ENCODE peak calls at places on chromosomes 13 and 19, in six cellular contexts. B is Panc1, L is foreskin keratinocyte, K is transverse colon, N is A673, T is ascending aorta. J is an unnamed sample. For H3K4me1, the result is how much of the 10 kb centered on the place peaks cover.

GRCh38 chr19:5216141-5216847 is 124.3 kb downstream of the PTPRS start:
- DNase-seq in B (no peak), L (no peak), K (no peak), N (no peak), T (no peak), J (no peak)

GRCh38 chr13:51585696-51586095 is 1.4 kb downstream of the WDFY2 start:
- DNase-seq in B (no peak), L (peak), K (no peak), N (peak), T (no peak), J (no peak)

GRCh38 chr19:16051254-16052025 is 24.9 kb upstream of the TPM4 start:
- DNase-seq in B (no peak), L (no peak), K (no peak), N (peak), T (no peak), J (peak)

GRCh38 chr13:99980201-99981114 is 1.1 kb upstream of the ZIC2 start:
- DNase-seq in B (no peak), L (no peak), K (peak), N (peak), T (peak), J (peak)

GRCh38 chr13:59659981-59660380 is 503.7 kb downstream of the DIAPH3 start:
- DNase-seq in B (no peak), L (no peak), K (no peak), N (no peak), T (no peak), J (no peak)

GRCh38 chr19:55591555-55591954 is 7.8 kb downstream of the FIZ1 start:
- DNase-seq in B (no peak), L (no peak), K (no peak), N (no peak), T (no peak), J (no peak)

GRCh38 chr19:46413262-46414031 is at the start of gene CCDC8:
- DNase-seq in B (no peak), L (peak), K (peak), N (peak), T (peak), J (no peak)

GRCh38 chr13:34748078-34748477 is 194.0 kb upstream of the NBEA start:
- DNase-seq in B (no peak), L (no peak), K (peak), N (no peak), T (peak), J (no peak)

GRCh38 chr19:53372196-53372595 is 6.7 kb downstream of the ZNF525 start:
- DNase-seq in B (no peak), L (no peak), K (no peak), N (no peak), T (no peak), J (no peak)

GRCh38 chr13:45238945-45239795 is 38.3 kb upstream of the KCTD4 start:
- DNase-seq in B (no peak), L (peak), K (no peak), N (no peak), T (no peak), J (no peak)
- H3K4me1 ChIP-seq in B (under half), L (under half), K (under half), N (under half), T (under half), J (under half)

GRCh38 chr19:3610745-3611717 is 4.4 kb upstream of the TBXA2R start:
- DNase-seq in B (no peak), L (no peak), K (no peak), N (no peak), T (no peak), J (no peak)

GRCh38 chr19:3612901-3613741 is 6.4 kb upstream of the TBXA2R start:
- DNase-seq in B (no peak), L (no peak), K (no peak), N (no peak), T (no peak), J (peak)

GRCh38 chr19:3612330-3612729 is 5.7 kb upstream of the TBXA2R start:
- DNase-seq in B (no peak), L (no peak), K (no peak), N (no peak), T (no peak), J (no peak)

GRCh38 chr19:3609779-3610719 is 3.4 kb upstream of the TBXA2R start:
- DNase-seq in B (no peak), L (no peak), K (no peak), N (peak), T (no peak), J (no peak)

DNA sequence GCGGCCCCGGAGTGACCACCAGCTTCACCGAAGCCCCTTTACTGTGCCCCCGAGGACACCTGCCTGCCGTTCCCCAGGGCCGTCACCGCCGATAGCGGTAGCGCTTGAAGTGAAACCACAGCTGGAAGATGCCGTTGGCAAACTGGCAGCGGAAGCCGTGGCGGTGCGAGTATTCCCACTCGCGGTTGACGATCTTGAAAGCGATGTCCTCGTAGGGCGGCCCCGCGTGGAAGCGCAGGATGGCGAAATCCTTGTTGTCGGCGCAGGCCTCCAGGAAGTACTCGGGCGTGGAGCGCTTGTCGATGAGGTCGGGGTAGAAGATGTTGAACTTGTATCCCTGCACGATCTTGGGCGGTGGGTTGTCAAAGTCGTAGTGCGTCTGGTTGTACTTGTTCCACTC is 5.2 kb upstream of the TBXA2R start:
- DNase-seq in B (no peak), L (no peak), K (no peak), N (no peak), T (no peak), J (no peak)
- TF ChIP-seq CTCF in B (no peak), L (no peak), K (no peak), N (no peak), T (no peak), J (no peak)

DNA sequence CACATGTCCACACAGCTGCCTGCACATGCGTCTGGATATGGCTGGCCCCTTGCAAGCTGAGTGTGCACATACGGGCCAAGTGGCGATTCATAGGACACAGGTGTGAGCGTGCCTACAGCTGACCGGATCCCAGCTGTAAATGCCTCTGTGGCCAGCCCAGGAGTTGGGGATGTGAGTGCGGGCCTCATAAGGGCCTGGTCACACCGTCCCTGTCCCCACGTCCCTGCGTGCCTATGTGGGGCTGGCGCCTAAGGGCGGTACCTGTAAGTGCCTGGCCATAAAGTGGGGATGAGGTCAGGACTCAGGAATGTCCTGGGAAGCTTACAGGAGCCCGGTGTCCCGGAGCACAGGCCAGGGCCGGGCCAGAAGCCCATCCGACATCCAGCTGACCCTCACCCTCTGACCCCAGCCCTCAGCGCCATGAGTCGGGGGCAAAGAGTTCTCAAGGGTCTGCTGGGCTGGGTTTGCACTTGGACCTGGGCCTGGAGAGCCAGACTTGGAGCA is 1.3 kb upstream of the ARHGAP45 start:
- DNase-seq in B (no peak), L (peak), K (peak), N (no peak), T (no peak), J (no peak)
- H3K4me1 ChIP-seq in B (under half), L (under half), K (under half), N (under half), T (under half), J (under half)

DNA sequence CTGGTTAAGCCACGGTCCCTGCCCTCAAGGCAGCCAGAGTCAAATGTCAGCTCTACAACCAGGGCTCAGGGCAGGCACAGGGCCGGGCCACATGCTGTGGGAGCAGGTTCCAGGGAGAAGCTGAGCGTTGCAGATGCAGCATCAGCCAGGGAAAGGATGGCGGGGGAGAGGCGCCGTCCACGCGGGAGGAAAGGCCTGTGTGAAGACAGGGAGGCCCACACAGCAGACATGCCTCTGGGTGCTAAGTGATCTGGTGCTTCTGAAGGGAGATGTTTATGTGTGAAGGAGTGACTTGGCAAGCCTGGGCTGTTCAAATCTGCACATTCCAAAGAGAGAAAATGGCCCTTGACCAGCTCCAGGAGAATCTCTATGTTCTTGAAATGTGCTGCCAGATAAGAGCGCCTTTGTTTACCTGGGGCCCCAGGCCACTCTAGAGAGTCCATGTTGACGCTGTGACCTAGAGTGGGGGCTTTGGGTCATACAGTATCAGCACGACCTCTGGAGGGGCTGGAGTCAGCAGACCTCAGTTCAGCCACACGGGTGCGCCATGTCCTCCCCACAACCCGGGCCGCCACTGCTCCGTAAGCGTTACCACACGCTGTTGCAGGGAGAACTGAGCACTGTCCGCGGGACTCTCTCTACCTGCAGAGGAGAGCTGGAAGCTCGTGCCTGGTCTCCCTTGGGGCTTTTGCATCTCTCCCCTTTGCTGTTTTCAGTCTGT is 15.9 kb upstream of the ATF5 start:
- DNase-seq in B (no peak), L (no peak), K (no peak), N (no peak), T (no peak), J (no peak)
- TF ChIP-seq CTCF in B (no peak), L (no peak), K (no peak), N (peak), T (no peak), J (no peak)

GRCh38 chr19:4012975-4013634 is 5.6 kb downstream of the PIAS4 start:
- DNase-seq in B (no peak), L (no peak), K (no peak), N (no peak), T (no peak), J (no peak)

GRCh38 chr19:4014541-4015491 is 7.3 kb downstream of the PIAS4 start:
- DNase-seq in B (no peak), L (no peak), K (no peak), N (no peak), T (no peak), J (peak)

GRCh38 chr19:4012092-4012974 is 4.8 kb downstream of the PIAS4 start:
- DNase-seq in B (no peak), L (no peak), K (peak), N (no peak), T (no peak), J (no peak)

GRCh38 chr19:4015705-4016402 is 8.3 kb downstream of the PIAS4 start:
- DNase-seq in B (no peak), L (no peak), K (no peak), N (no peak), T (no peak), J (peak)

GRCh38 chr19:4013886-4014540 is 6.5 kb downstream of the PIAS4 start:
- DNase-seq in B (no peak), L (no peak), K (no peak), N (no peak), T (no peak), J (no peak)
- H3K4me1 ChIP-seq in B (under half), L (under half), K (half or more), N (under half), T (under half), J (under half)

GRCh38 chr13:95301947-95302386 is 716 bp upstream of the ABCC4 start:
- DNase-seq in B (no peak), L (no peak), K (no peak), N (peak), T (peak), J (no peak)
- TF ChIP-seq CTCF in B (no peak), L (no peak), K (no peak), N (peak), T (no peak), J (peak)